ENCODE peak calls at places on chromosomes 1 and 21, in ten cellular contexts. M is occipital lobe; D is C1 segment of cervical spinal cord; X is CD8-positive, alpha-beta memory T cell; Q is M059J; O is dermis microvascular lymphatic vessel endothelial cell; R is NCI-H1417; B is stimulated activated CD4-positive, alpha-beta T cell treated with anti-CD3 and anti-CD28 coated beads, TNF-alpha, amount 100 ng/mL, for 1 hour; K is NCI-H2029; V is fibroblast of the aortic adventitia. C is an unnamed sample.

GRCh38 chr1:53777272-53777671 is 38.3 kb upstream of the GLIS1 start:
- DNase-seq in M (no peak), D (no peak), X (no peak), Q (no peak), O (no peak), R (no peak), B (no peak), K (no peak), V (no peak), C (no peak)

GRCh38 chr1:59856725-59857338 is 42.1 kb downstream of the HOOK1 start:
- DNase-seq in M (no peak), D (no peak), X (no peak), Q (no peak), O (no peak), R (no peak), B (no peak), K (peak), V (no peak), C (no peak)

GRCh38 chr1:203176273-203176672 is 647 bp upstream of the MYBPH start:
- DNase-seq in M (no peak), D (no peak), X (no peak), Q (no peak), O (no peak), R (no peak), B (no peak), K (no peak), V (no peak), C (no peak)

GRCh38 chr1:8431028-8431427 is 113.1 kb downstream of the SLC45A1 start:
- DNase-seq in M (no peak), D (no peak), X (peak), Q (no peak), O (no peak), R (no peak), B (no peak), K (no peak), V (no peak), C (no peak)

GRCh38 chr1:28056129-28056925 is 32.1 kb downstream of the EYA3 start:
- DNase-seq in M (no peak), D (no peak), X (peak), Q (no peak), O (no peak), R (peak), B (no peak), K (peak), V (no peak), C (no peak)

GRCh38 chr1:181936768-181937581 is 124.5 kb downstream of the ZNF648 start:
- DNase-seq in M (peak), D (no peak), X (peak), Q (peak), O (peak), R (peak), B (no peak), K (peak), V (no peak), C (no peak)

GRCh38 chr1:172002725-172003345 is 161.5 kb downstream of the DNM3 start:
- DNase-seq in M (no peak), D (no peak), X (peak), Q (peak), O (peak), R (peak), B (no peak), K (no peak), V (peak), C (peak)

GRCh38 chr21:31879251-31879650 is 6.4 kb downstream of the HUNK start:
- DNase-seq in M (no peak), D (no peak), X (no peak), Q (no peak), O (no peak), R (no peak), B (no peak), K (no peak), V (no peak), C (no peak)

GRCh38 chr1:1051127-1051810 is 22.8 kb downstream of the RNF223 start:
- DNase-seq in M (no peak), D (no peak), X (no peak), Q (no peak), O (no peak), R (peak), B (no peak), K (no peak), V (no peak), C (no peak)

GRCh38 chr1:228174482-228175315 is 9.1 kb downstream of the IBA57 start:
- DNase-seq in M (no peak), D (no peak), X (no peak), Q (no peak), O (no peak), R (peak), B (no peak), K (no peak), V (no peak), C (no peak)

GRCh38 chr1:219257751-219258150 is 84.1 kb downstream of the LYPLAL1 start:
- DNase-seq in M (no peak), D (no peak), X (no peak), Q (no peak), O (no peak), R (no peak), B (no peak), K (no peak), V (no peak), C (no peak)

GRCh38 chr1:8343464-8344001 is 25.6 kb downstream of the SLC45A1 start:
- DNase-seq in M (no peak), D (no peak), X (no peak), Q (peak), O (peak), R (no peak), B (no peak), K (no peak), V (peak), C (peak)

GRCh38 chr21:31992391-31992790 is 119.6 kb downstream of the HUNK start:
- DNase-seq in M (no peak), D (no peak), X (no peak), Q (no peak), O (no peak), R (no peak), B (no peak), K (no peak), V (no peak), C (no peak)

GRCh38 chr1:156146749-156147405 is 6.5 kb upstream of the SEMA4A start:
- DNase-seq in M (no peak), D (peak), X (no peak), Q (peak), O (no peak), R (peak), B (no peak), K (no peak), V (peak), C (no peak)

GRCh38 chr1:61770131-61770530 is 27.9 kb downstream of the PATJ start:
- DNase-seq in M (no peak), D (no peak), X (no peak), Q (no peak), O (no peak), R (no peak), B (no peak), K (no peak), V (no peak), C (no peak)

GRCh38 chr1:165753934-165754333 is 14.7 kb downstream of the TMCO1 start:
- DNase-seq in M (no peak), D (no peak), X (no peak), Q (no peak), O (no peak), R (no peak), B (no peak), K (no peak), V (no peak), C (no peak)

GRCh38 chr1:229272164-229273158 is 1.6 kb downstream of the RAB4A start:
- DNase-seq in M (no peak), D (no peak), X (no peak), Q (no peak), O (no peak), R (peak), B (no peak), K (no peak), V (no peak), C (no peak)

C was measured in stromal cell of bone marrow.